ENCODE peak calls at places on chromosome 5, in ten cellular contexts. X is HCT116, B is esophagus muscularis mucosa, D is GM23338, Q is SK-N-SH, R is H1, L is Panc1, Y is sigmoid colon, A is HepG2, P is transverse colon. V is an unnamed sample.

GRCh38 chr5:20678386-20678785 is 690.4 kb upstream of the CDH18 start:
- DNase-seq in X (no peak), Q (no peak), A (no peak), P (no peak), R (no peak), L (no peak), B (no peak), D (no peak), Y (no peak), V (no peak)

GRCh38 chr5:62506659-62507460 is 71.8 kb upstream of the LRRC70 start:
- DNase-seq in D (no peak), Q (no peak), A (no peak), P (no peak), B (no peak), R (no peak), Y (no peak), X (no peak), L (no peak), V (no peak)

GRCh38 chr5:66840527-66841013 is 244.4 kb downstream of the MAST4 start:
- DNase-seq in P (no peak), Q (no peak), Y (no peak), D (no peak), B (no peak), R (no peak), L (no peak), A (peak; percentile 29), X (no peak), V (no peak)

GRCh38 chr5:128408622-128409021 is 129.4 kb downstream of the FBN2 start:
- DNase-seq in L (no peak), B (no peak), A (no peak), D (no peak), Q (no peak), Y (no peak), X (no peak), R (no peak), P (no peak), V (no peak)

GRCh38 chr5:79224275-79224984 is 11.5 kb upstream of the JMY start:
- DNase-seq in D (no peak), B (no peak), Y (no peak), P (no peak), A (no peak), Q (no peak), R (no peak), L (no peak), X (no peak), V (no peak)

GRCh38 chr5:14809369-14810144 is 62.0 kb downstream of the ANKH start:
- DNase-seq in P (peak; percentile 54), L (peak; percentile 71), B (no peak), R (no peak), D (no peak), Q (no peak), A (peak; percentile 65), Y (peak; percentile 73), X (peak; percentile 79), V (no peak)

GRCh38 chr5:99061711-99062110 is 132.9 kb upstream of the CHD1 start:
- DNase-seq in L (no peak), B (no peak), X (no peak), P (no peak), Q (no peak), D (no peak), A (no peak), Y (no peak), R (no peak), V (no peak)

GRCh38 chr5:29002481-29002880 is 1964.1 kb upstream of the CDH9 start:
- DNase-seq in P (no peak), B (no peak), Q (no peak), L (no peak), D (no peak), Y (no peak), R (no peak), X (no peak), A (no peak), V (no peak)

GRCh38 chr5:176955895-176956294 is 50.7 kb downstream of the UIMC1 start:
- DNase-seq in X (no peak), A (no peak), D (no peak), P (no peak), B (no peak), Q (no peak), R (no peak), Y (no peak), L (no peak), V (no peak)

GRCh38 chr5:149998281-149998680 is 2.2 kb downstream of the TIGD6 start:
- DNase-seq in P (no peak), Y (no peak), X (no peak), D (no peak), A (no peak), L (no peak), R (no peak), B (no peak), Q (no peak), V (no peak)

GRCh38 chr5:2265341-2265740 is 382.6 kb upstream of the IRX4 start:
- DNase-seq in D (no peak), L (no peak), B (no peak), A (no peak), Q (no peak), Y (peak; percentile 12), X (no peak), P (no peak), R (no peak), V (no peak)
- H3K27ac ChIP-seq in D (no peak overlapping the region), L (no peak overlapping the region), B (no peak overlapping the region), A (no peak overlapping the region), Q (no peak overlapping the region), Y (no peak overlapping the region), X (no peak overlapping the region), P (no peak overlapping the region), R (no peak overlapping the region), V (no peak overlapping the region)

DNA sequence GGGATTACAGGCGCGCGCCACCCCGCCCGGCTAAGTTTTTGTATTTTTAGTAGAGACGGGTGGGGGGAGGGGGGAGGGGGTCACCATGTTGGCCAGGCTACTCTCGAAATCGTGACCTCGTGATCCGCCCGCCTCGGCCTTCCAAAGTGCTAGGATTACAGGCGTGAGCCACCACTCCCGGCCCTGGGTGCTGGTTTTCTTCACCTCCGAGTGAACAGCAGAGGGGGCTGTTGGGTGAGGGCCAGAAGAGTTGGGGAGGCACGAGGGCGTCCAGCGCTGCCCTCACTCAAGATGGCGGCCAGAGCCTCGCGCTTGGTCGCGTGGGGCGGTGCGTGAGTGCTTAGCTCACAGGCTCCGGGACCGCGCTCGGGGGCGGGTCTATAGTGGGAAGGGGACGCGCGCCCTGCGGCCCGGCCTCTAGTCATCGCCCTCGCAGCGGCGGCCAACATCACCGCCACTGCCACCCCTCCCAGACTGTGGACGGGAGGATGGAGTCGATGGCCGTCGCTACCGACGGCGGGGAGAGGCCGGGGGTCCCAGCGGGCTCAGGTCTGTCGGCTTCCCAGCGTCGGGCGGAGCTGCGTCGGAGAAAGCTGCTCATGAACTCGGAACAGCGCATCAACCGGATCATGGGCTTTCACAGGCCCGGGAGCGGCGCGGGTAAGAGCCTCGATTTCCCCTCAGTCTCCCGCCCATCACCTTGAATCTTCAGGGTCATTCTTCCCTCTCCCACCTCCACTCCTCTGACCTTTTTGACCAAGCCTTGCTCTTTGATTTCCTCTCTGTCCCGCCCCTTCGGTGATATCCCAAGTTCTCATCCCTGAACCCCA is at the start of gene CAMLG:
- DNase-seq in Q (peak; percentile 94), D (peak; percentile 99), R (peak; percentile 96), L (peak; percentile 93), P (peak; percentile 99), Y (peak; percentile 99), A (peak; percentile 92), X (peak; percentile 96), B (peak; percentile 99), V (peak; percentile 95)
- TF ChIP-seq POLR2AphosphoS5 in Q (peak; percentile 70), D (peak; percentile 91), R (peak; percentile 66), L (peak; percentile 61), P (peak; percentile 98), Y (peak; percentile 98), A (peak; percentile 65), X (peak; percentile 88), B (peak; percentile 98), V (peak; percentile 96)

GRCh38 chr5:52786937-52787599 is 648 bp upstream of the ITGA1 start:
- DNase-seq in Q (no peak), Y (peak; percentile 67), D (peak; percentile 56), A (peak; percentile 53), X (peak; percentile 50), L (no peak), P (peak; percentile 64), R (no peak), B (no peak), V (no peak)
- TF ChIP-seq CTCF in Q (peak; percentile 25), Y (no peak), D (peak; percentile 55), A (peak; percentile 91), X (peak; percentile 62), L (peak; percentile 67), P (peak; percentile 31), R (peak; percentile 53), B (peak; percentile 49), V (no peak)

GRCh38 chr5:179895861-179896260 is 11.8 kb downstream of the TBC1D9B start:
- DNase-seq in L (no peak), Y (no peak), X (no peak), B (no peak), R (no peak), D (no peak), A (no peak), Q (no peak), P (no peak), V (no peak)
- H3K27ac ChIP-seq in L (no peak overlapping the region), Y (no peak overlapping the region), X (no peak overlapping the region), B (no peak overlapping the region), R (no peak overlapping the region), D (peak overlapping the region; percentile 88), A (no peak overlapping the region), Q (no peak overlapping the region), P (no peak overlapping the region), V (no peak overlapping the region)

GRCh38 chr5:91016954-91017690 is 366.0 kb downstream of the ARRDC3 start:
- DNase-seq in L (no peak), R (no peak), B (no peak), D (no peak), A (no peak), P (peak; percentile 16), X (no peak), Y (no peak), Q (no peak), V (no peak)
- TF ChIP-seq POLR2AphosphoS5 in L (no peak), R (no peak), B (no peak), D (no peak), A (no peak), P (peak; percentile 64), X (no peak), Y (no peak), Q (no peak), V (no peak)

DNA sequence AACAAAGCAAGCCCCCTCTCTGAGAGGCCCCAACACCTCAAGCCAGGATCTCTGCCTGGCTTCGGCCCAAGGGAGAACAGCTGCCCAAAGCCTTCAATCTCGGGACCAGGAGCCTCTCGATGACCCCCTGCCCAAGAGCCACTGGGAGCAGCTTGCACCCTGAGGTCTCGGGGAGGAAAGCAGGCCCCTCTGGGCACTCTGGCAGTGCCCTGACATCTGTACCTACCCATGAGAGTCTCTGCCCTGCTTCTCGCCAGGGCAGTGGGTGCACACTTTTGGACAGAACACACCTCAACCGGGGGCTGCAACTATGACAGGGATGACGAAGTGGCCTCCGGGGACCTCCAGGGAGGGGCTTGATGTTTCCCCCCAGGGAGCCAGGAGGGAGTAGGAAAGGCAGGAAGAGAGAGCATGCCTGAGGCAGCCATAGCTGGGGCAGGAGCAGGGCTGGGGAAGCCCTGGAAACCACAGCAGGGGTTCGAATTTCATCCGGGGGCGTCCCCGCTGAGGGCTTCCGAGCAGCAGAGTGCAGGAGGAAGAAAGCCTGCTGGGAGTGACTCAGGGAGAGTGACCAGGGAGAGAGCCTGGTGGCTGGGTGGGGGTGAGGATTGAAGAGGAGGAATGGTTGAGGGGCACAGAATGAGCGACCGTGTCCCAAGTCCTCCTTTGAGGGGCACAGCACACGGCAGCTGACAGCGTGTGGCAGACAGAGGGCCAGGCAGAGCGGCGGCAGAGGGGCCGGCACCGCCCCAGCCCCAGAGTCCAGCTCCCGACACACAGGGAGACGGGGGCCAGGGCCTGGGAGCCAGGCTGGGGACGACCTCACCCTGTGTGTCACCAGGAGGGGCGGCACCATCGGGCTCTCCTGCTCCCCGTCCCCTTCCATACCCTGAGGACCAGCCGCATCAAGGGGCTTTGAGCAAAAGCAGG is 1.8 kb downstream of the LPCAT1 start:
- DNase-seq in Y (peak; percentile 59), P (peak; percentile 7), B (no peak), R (peak; percentile 53), D (peak; percentile 58), X (no peak), L (no peak), Q (peak; percentile 62), A (peak; percentile 21), V (no peak)
- TF ChIP-seq CTCF in Y (no peak), P (no peak), B (no peak), R (no peak), D (no peak), X (no peak), L (no peak), Q (no peak), A (no peak), V (no peak)

V was measured in breast epithelium.